ENCODE peak calls at places on chromosomes 13 and 19, in five cellular contexts. K is breast epithelium, C is astrocyte, T is heart right ventricle, S is tibial nerve. M is an unnamed sample. For H3K36me3, the result is how much of the 10 kb centered on the place peaks cover.

GRCh38 chr19:17779281-17779930 is 15.5 kb upstream of the B3GNT3 start:
- DNase-seq in K (peak), C (peak), T (no peak), S (no peak), M (no peak)

GRCh38 chr13:84651288-84651687 is 769.0 kb upstream of the SLITRK1 start:
- DNase-seq in K (no peak), C (peak), T (no peak), S (no peak), M (no peak)

GRCh38 chr13:91813255-91813654 is 414.8 kb downstream of the GPC5 start:
- DNase-seq in K (no peak), C (no peak), T (no peak), S (no peak), M (no peak)

GRCh38 chr19:32824906-32825608 is 44.5 kb downstream of the SLC7A9 start:
- DNase-seq in K (no peak), C (no peak), T (no peak), S (no peak), M (no peak)

GRCh38 chr13:36369268-36370107 is 23.3 kb upstream of the SPART start:
- DNase-seq in K (no peak), C (peak), T (no peak), S (no peak), M (no peak)

GRCh38 chr13:98930014-98930625 is 47.7 kb downstream of the DOCK9 start:
- DNase-seq in K (no peak), C (no peak), T (no peak), S (no peak), M (peak)

GRCh38 chr19:47550129-47550528 is 22.8 kb downstream of the ZNF541 start:
- DNase-seq in K (no peak), C (no peak), T (no peak), S (no peak), M (no peak)

GRCh38 chr13:105961438-105961837 is 574.0 kb downstream of the EFNB2 start:
- DNase-seq in K (no peak), C (no peak), T (no peak), S (no peak), M (no peak)

GRCh38 chr13:21594715-21595545 is 9.0 kb downstream of the MICU2 start:
- DNase-seq in K (no peak), C (no peak), T (no peak), S (no peak), M (no peak)

GRCh38 chr19:35721374-35721773 is 3.6 kb downstream of the KMT2B start:
- DNase-seq in K (no peak), C (no peak), T (no peak), S (no peak), M (no peak)

GRCh38 chr19:55118401-55118991 is 1.1 kb upstream of the PPP1R12C start:
- DNase-seq in K (no peak), C (no peak), T (peak), S (no peak), M (peak)

GRCh38 chr19:46606681-46607440 is 5.7 kb downstream of the CALM3 start:
- DNase-seq in K (no peak), C (no peak), T (no peak), S (peak), M (no peak)

GRCh38 chr19:42254083-42254849 is 662 bp downstream of the ERF start:
- DNase-seq in K (peak), C (no peak), T (peak), S (peak), M (peak)

GRCh38 chr13:26989261-26990007 is 182.2 kb downstream of the USP12 start:
- DNase-seq in K (no peak), C (no peak), T (no peak), S (no peak), M (no peak)

GRCh38 chr13:41199526-41199925 is 5.2 kb upstream of the KBTBD7 start:
- DNase-seq in K (no peak), C (no peak), T (no peak), S (no peak), M (no peak)

GRCh38 chr19:7337380-7338194 is 11.2 kb upstream of the ARHGEF18 start:
- DNase-seq in K (no peak), C (no peak), T (no peak), S (no peak), M (peak)

GRCh38 chr19:10643968-10644290 is 10.2 kb upstream of the ILF3 start:
- DNase-seq in K (no peak), C (no peak), T (no peak), S (no peak), M (no peak)

GRCh38 chr19:56333506-56333905 is 18.9 kb upstream of the ZSCAN5A start:
- DNase-seq in K (no peak), C (peak), T (no peak), S (no peak), M (no peak)

GRCh38 chr19:13846533-13847032 is 30.4 kb upstream of the NANOS3 start:
- DNase-seq in K (peak), C (peak), T (peak), S (peak), M (no peak)

GRCh38 chr13:90545070-90545840 is 802.2 kb upstream of the MIR17HG start:
- DNase-seq in K (no peak), C (no peak), T (no peak), S (no peak), M (no peak)

GRCh38 chr19:10797078-10797477 is 38.9 kb downstream of the TMED1 start:
- DNase-seq in K (no peak), C (no peak), T (no peak), S (no peak), M (no peak)

GRCh38 chr13:114067886-114068722 is 64.3 kb downstream of the RASA3 start:
- DNase-seq in K (no peak), C (no peak), T (no peak), S (peak), M (no peak)

GRCh38 chr13:69580255-69580654 is 527.4 kb upstream of the ATXN8OS start:
- DNase-seq in K (no peak), C (no peak), T (no peak), S (no peak), M (no peak)

GRCh38 chr13:48500652-48501197 is 32.2 kb downstream of the RCBTB2 start:
- DNase-seq in K (no peak), C (peak), T (no peak), S (no peak), M (no peak)

GRCh38 chr13:42064966-42065365 is 16.5 kb downstream of the DGKH start:
- DNase-seq in K (no peak), C (no peak), T (no peak), S (no peak), M (no peak)

GRCh38 chr13:40313269-40314200 is 352.9 kb downstream of the FOXO1 start:
- DNase-seq in K (no peak), C (peak), T (no peak), S (no peak), M (no peak)

GRCh38 chr19:42059196-42059595 is 10.8 kb downstream of the GRIK5 start:
- DNase-seq in K (no peak), C (no peak), T (no peak), S (no peak), M (no peak)

GRCh38 chr19:13899912-13900584 is 5.9 kb downstream of the BRME1 start:
- DNase-seq in K (no peak), C (no peak), T (no peak), S (peak), M (no peak)

GRCh38 chr13:26011996-26012688 is 39.7 kb downstream of the SHISA2 start:
- DNase-seq in K (no peak), C (no peak), T (peak), S (no peak), M (no peak)

GRCh38 chr13:43363156-43363918 is 340.0 kb downstream of the DNAJC15 start:
- DNase-seq in K (no peak), C (peak), T (no peak), S (no peak), M (no peak)

GRCh38 chr19:11054628-11055027 is 34.6 kb upstream of the LDLR start:
- DNase-seq in K (no peak), C (no peak), T (no peak), S (no peak), M (no peak)

GRCh38 chr19:53958168-53958571 is 4.6 kb upstream of the CACNG8 start:
- DNase-seq in K (no peak), C (no peak), T (no peak), S (no peak), M (no peak)

GRCh38 chr13:55661505-55661904 is 1479.2 kb upstream of the PRR20A start:
- DNase-seq in K (no peak), C (no peak), T (no peak), S (no peak), M (no peak)

GRCh38 chr13:91768746-91769145 is 370.3 kb downstream of the GPC5 start:
- DNase-seq in K (no peak), C (no peak), T (no peak), S (no peak), M (no peak)

GRCh38 chr19:8611890-8612806 is 1.6 kb upstream of the ADAMTS10 start:
- DNase-seq in K (no peak), C (peak), T (peak), S (no peak), M (peak)

GRCh38 chr13:46660408-46660807 is 107.4 kb downstream of the LRCH1 start:
- DNase-seq in K (no peak), C (no peak), T (no peak), S (no peak), M (no peak)

GRCh38 chr19:42113641-42114348 is 18.5 kb downstream of the POU2F2 start:
- DNase-seq in K (no peak), C (peak), T (no peak), S (no peak), M (no peak)

GRCh38 chr19:16416996-16417395 is 54.8 kb downstream of the EPS15L1 start:
- DNase-seq in K (no peak), C (no peak), T (no peak), S (no peak), M (no peak)
- H3K36me3 ChIP-seq in K (under half), C (under half), T (half or more), S (under half), M (half or more)

DNA sequence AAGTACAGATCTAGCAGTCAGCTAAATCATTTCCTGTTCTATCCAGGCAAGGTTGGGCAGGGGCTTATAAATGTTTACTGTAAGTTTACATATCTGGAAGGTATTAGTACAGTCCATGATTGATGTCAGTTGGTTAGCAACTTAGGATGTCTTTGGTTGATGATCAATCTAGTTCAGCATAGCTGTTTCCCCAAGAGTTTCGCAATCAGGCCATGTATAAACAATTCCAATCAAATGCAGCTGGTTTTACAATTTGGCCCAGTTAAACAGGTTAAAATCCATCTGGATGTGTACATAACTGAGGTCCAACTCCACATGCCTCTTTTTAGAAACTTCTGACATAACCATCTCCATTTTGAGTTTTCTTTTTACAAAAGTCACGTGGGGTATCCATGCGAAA is 6.9 kb downstream of the ZNF221 start:
- DNase-seq in K (no peak), C (peak), T (no peak), S (no peak), M (no peak)
- H3K4me3 ChIP-seq in K (no peak), C (no peak), T (no peak), S (no peak), M (no peak)

GRCh38 chr13:20579193-20579592 is 12.2 kb downstream of the IFT88 start:
- DNase-seq in K (no peak), C (no peak), T (no peak), S (no peak), M (no peak)

GRCh38 chr13:20583803-20584293 is 16.9 kb downstream of the IFT88 start:
- DNase-seq in K (no peak), C (no peak), T (no peak), S (no peak), M (no peak)

GRCh38 chr13:20582026-20582425 is 15.1 kb downstream of the IFT88 start:
- DNase-seq in K (no peak), C (no peak), T (no peak), S (no peak), M (no peak)

GRCh38 chr13:20585371-20585770 is 18.4 kb downstream of the IFT88 start:
- DNase-seq in K (no peak), C (no peak), T (no peak), S (no peak), M (no peak)

DNA sequence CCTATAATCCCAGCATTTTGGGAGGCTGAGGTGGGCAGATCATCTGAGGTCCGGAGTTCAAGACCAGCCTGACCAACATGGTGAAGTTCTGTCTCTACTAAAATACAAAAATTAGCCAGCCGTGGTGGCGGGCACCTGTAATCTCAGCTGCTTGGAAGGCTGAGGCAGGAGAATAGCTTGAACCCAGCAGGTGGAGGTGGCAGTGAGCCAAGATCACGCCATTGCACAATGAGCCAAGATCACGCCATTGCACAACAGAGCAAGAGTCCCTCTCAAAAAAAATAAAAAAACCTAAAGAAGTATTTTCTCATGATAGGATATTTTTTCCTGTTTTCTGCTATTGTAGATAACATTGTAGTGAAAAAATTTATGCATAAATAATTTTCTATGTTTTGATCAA is 13.3 kb downstream of the IFT88 start:
- DNase-seq in K (no peak), C (no peak), T (no peak), S (no peak), M (no peak)
- H3K36me3 ChIP-seq in K (under half), C (under half), T (half or more), S (under half), M (half or more)

GRCh38 chr19:38251564-38252051 is 4.6 kb downstream of the PPP1R14A start:
- DNase-seq in K (peak), C (no peak), T (peak), S (no peak), M (peak)

GRCh38 chr19:38250428-38250820 is 5.8 kb downstream of the PPP1R14A start:
- DNase-seq in K (no peak), C (no peak), T (no peak), S (no peak), M (no peak)

GRCh38 chr19:38252385-38252784 is 3.8 kb downstream of the PPP1R14A start:
- DNase-seq in K (no peak), C (no peak), T (no peak), S (no peak), M (no peak)

GRCh38 chr19:38252935-38253691 is 3.1 kb downstream of the PPP1R14A start:
- DNase-seq in K (peak), C (no peak), T (peak), S (no peak), M (peak)

DNA sequence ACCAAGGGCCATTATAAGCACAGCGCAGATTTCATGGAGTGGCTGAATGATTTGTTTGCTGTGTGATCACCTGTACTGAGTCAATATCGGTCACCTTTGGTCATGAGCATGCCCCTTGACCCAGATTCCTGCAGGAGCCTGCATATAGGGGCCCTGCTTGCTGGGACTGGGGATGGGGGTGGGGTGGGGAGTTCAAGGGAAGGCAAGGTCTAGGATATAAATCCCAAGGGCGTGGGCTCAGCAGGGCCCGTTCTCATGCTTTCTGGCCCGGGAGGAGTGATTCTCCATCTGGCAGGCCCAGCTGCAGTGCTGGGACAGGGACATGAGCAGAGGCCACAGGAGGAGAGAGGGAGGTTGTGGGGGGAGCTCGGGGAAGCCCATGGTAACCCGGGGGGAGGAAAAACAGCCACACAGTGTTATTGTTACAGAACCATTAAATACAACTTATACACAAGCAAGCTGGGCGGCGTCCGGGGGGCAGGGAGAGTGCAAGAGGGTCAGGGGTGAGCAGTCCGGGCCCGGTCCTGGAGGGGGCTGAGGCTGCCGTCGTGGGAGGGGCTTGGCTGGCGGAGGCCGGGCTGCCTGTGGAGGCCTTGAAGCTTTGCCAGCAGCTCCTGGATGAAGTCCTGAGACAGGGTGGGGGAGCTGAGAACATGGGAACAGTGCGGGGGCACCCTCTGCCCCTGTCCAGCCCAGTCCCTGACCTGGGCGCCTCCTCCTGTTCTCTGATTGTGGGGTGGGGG is 5.2 kb downstream of the PPP1R14A start:
- DNase-seq in K (peak), C (no peak), T (peak), S (peak), M (peak)
- H3K4me3 ChIP-seq in K (peak), C (no peak), T (peak), S (no peak), M (no peak)

GRCh38 chr19:19305066-19305465 is 15.2 kb downstream of the SUGP1 start:
- DNase-seq in K (no peak), C (no peak), T (no peak), S (no peak), M (no peak)
- H3K36me3 ChIP-seq in K (under half), C (under half), T (half or more), S (under half), M (under half)

GRCh38 chr13:113050856-113051431 is 54.6 kb upstream of the F7 start:
- DNase-seq in K (no peak), C (no peak), T (peak), S (no peak), M (no peak)
- H3K4me3 ChIP-seq in K (no peak), C (no peak), T (no peak), S (no peak), M (no peak)

DNA sequence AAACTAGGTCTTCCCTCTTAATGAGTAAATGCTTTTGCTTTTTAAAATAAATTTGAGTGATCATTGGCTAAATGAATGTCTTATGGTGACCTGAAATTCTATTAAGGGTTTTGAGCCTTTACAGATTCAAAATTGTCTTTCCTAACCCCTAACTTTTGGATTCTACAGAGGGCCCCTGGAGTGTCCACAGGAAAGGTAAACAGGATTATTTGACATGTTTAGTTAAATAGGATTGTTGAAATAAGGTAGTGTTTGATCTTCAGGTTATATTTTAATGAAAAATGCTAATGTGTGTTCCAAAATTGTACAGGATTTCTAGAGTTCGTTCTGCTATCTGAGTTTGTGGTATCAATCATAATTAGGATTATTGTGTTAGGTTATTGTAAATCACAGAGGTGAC is 55.9 kb upstream of the GJB6 start:
- DNase-seq in K (no peak), C (no peak), T (no peak), S (no peak), M (no peak)
- H3K36me3 ChIP-seq in K (under half), C (under half), T (under half), S (under half), M (under half)

GRCh38 chr19:1225451-1226226 is 12.2 kb downstream of the CBARP start:
- DNase-seq in K (no peak), C (no peak), T (no peak), S (no peak), M (no peak)
- H3K4me3 ChIP-seq in K (no peak), C (no peak), T (no peak), S (no peak), M (no peak)

DNA sequence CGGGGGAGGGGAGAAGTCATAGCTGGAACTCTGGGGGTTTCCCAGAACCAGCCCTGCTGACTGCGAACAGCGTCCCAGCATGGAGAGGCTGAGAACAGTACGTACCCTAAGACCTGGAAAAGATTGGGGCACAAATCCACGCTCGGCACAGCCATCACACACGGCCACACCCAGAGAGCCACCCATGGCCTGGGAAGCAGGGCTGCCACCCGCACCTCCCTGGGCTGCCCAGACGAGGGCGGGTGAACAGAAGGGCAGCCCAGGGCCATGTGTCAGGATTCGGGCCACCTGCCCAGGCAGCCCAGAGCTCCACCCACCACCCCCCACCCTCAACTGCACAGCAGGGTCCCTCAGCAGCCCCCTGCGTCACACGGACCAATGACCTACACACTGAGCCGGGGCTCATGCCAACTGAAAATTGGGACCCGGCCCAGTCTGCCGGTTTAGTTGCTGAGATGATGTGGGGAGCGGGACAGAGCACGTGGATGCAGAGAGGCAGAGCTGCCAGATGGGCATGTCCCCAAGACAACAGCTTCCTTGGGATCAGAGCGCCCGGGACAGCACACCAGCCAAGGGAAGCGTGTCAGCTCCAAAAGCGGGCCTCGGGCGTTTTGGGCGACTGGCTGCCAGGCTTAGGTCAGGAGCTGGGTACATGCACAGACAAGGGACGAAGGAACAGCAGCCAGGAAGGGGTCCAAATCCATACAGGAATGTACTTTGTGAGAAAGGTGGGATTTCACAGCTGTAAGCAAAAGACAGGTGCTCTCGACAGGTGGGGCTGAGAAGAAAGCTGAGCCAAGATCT is 8.4 kb downstream of the UBXN6 start:
- DNase-seq in K (peak), C (no peak), T (peak), S (no peak), M (peak)
- H3K36me3 ChIP-seq in K (under half), C (under half), T (half or more), S (under half), M (under half)

M was measured in gastrocnemius medialis.